ENCODE peak calls at places on chromosomes 12 and 14, in four cellular contexts. P is K562, C is GM12878, L is HepG2. F is an unnamed sample.

GRCh38 chr12:111426341-111427185 is 20.8 kb downstream of the SH2B3 start:
- DNase-seq in L (no peak), C (no peak), P (no peak), F (no peak)

GRCh38 chr14:103819503-103820307 is 27.7 kb downstream of the PPP1R13B start:
- DNase-seq in L (peak), C (no peak), P (no peak), F (peak)

GRCh38 chr12:64912501-64912900 is 88.1 kb downstream of the TBC1D30 start:
- DNase-seq in P (no peak), C (no peak), L (no peak), F (no peak)

GRCh38 chr12:58177366-58177765 is 236.0 kb downstream of the ATP23 start:
- DNase-seq in C (no peak), P (no peak), L (no peak), F (no peak)

GRCh38 chr12:1544991-1545700 is 49.2 kb downstream of the FBXL14 start:
- DNase-seq in P (no peak), L (peak), C (no peak), F (no peak)

GRCh38 chr14:22976620-22977433 is 5.5 kb downstream of the AJUBA start:
- DNase-seq in C (no peak), L (peak), P (no peak), F (no peak)

GRCh38 chr14:96098309-96098998 is 59.3 kb downstream of the C14orf132 start:
- DNase-seq in L (peak), C (peak), P (peak), F (peak)

GRCh38 chr14:96639550-96639949 is 137.4 kb downstream of the PAPOLA start:
- DNase-seq in P (no peak), L (no peak), C (no peak), F (peak)

GRCh38 chr12:8157484-8158198 is 826 bp downstream of the ZNF705A start:
- DNase-seq in L (no peak), C (no peak), P (no peak), F (no peak)

GRCh38 chr12:40106655-40107054 is 774 bp upstream of the SLC2A13 start:
- DNase-seq in P (no peak), L (no peak), C (no peak), F (no peak)
- TF ChIP-seq TARDBP in P (no peak), L (no peak), C (no peak), F (no peak)

DNA sequence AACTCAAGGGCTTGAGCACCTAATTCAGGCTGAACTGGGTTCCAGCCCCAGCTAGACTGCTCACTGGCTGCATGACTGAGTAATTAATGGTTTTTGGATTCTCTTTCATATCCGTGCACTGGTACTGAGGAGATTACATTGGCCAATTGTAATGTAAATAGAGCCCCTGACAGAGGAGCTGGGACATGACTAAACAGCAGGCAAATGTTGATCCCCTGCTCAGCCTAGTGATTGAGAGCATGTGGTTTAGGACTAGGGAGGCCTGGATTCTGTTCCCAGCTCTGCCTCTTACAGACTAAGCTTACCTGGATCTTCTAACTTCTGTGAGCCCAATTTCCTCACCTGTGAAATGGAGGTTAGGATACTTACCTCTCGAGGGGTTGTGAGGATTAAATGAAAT is 204.3 kb downstream of the ESR2 start:
- DNase-seq in P (no peak), L (no peak), C (no peak), F (no peak)
- TF ChIP-seq BHLHE40 in P (no peak), L (no peak), C (no peak), F (no peak)

GRCh38 chr12:113955109-113955970 is 10.8 kb downstream of the RBM19 start:
- DNase-seq in L (peak), C (no peak), P (peak), F (peak)
- TF ChIP-seq TARDBP in L (no peak), C (no peak), P (no peak), F (no peak)

GRCh38 chr14:68814376-68815287 is 21.8 kb upstream of the ZFP36L1 start:
- DNase-seq in C (peak), L (peak), P (peak), F (peak)
- TF ChIP-seq BHLHE40 in C (peak), L (no peak), P (no peak), F (no peak)

DNA sequence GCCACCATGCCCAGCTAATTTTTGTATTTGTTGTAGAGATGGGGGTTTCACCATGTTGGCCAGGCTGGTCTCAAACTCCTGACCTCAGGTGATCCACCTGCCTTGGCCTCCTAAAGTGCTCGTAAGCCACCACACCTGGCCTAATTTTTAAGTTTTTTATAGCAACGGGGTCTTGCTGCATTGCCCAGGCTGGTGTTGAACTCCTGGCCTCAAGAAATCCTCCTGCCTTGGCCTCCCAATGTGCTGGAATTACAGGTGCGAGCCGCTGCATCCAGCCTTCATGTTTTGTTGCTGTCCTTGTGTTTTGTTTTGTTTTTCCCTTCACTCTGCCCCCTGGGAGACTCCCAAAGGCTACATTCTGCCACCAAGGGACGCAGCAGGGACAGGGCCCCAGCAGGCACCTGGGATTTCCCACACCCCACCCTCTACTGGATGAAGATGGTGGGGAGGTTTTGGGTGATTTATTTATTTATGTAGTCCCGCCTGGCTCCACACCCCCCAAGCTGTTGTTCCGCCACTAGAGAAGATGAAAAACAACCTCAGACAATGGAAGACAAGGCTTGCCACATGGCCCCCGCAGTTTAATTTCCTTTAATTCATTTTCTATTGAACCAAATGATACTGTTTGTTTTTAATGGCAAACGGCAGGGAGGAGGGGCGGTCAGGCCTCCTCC is 70.1 kb downstream of the RNFT2 start:
- DNase-seq in L (no peak), C (no peak), P (no peak), F (no peak)
- TF ChIP-seq TARDBP in L (no peak), C (no peak), P (no peak), F (no peak)

GRCh38 chr12:112447106-112447505 is 28.4 kb downstream of the PTPN11 start:
- DNase-seq in L (no peak), C (no peak), P (no peak), F (no peak)
- TF ChIP-seq BHLHE40 in L (no peak), C (no peak), P (no peak), F (no peak)

DNA sequence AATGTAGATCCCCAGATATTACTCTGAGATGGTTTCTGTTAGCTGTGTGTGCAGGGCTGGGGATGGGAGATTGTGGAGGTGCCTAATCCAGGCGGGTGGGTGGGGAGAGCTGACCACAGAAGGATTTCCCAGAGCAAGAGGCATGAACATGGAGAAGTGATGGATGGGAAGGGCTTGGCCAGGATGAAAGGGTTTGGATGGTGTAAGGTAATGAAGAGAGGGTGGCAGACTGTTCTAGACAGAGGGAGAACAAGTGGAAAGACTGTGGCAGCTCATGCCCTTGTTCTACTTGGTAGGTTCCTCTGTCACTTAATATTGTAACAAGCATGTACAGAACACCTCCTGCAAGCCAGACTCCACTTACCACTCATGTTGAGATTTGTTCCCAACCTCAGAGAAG is 187.8 kb downstream of the NPAS3 start:
- DNase-seq in P (no peak), L (no peak), C (no peak), F (no peak)
- TF ChIP-seq TARDBP in P (no peak), L (no peak), C (no peak), F (no peak)

GRCh38 chr14:31090872-31091764 is 64.9 kb upstream of the STRN3 start:
- DNase-seq in L (peak), C (no peak), P (no peak), F (no peak)

GRCh38 chr14:31092160-31092708 is 66.1 kb upstream of the STRN3 start:
- DNase-seq in C (no peak), L (no peak), P (no peak), F (no peak)

GRCh38 chr14:31097081-31097480 is 70.9 kb upstream of the STRN3 start:
- DNase-seq in C (no peak), L (no peak), P (no peak), F (no peak)

DNA sequence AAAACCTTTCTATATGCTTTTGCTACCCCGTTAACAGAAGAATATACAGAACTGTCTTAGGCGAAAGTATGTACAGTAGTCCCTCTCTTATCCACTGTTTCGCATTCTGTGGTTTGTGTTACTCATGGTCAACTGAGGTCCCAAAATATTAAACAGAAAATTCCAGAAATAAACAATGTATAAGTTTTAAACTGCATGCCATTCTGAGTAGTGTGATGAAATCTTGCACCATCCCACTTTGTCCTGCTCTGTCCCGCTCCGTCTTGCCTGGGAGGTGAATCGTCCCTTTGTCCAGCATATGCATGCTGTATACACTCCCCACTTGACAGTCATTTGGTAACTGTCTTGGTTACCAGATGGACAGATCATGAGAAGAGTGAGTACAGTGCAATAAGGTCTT is 70.1 kb upstream of the STRN3 start:
- DNase-seq in L (no peak), C (no peak), P (no peak), F (no peak)
- TF ChIP-seq BHLHE40 in L (no peak), C (no peak), P (no peak), F (no peak)

GRCh38 chr12:78101946-78102635 is 271.4 kb downstream of the NAV3 start:
- DNase-seq in C (no peak), P (no peak), L (no peak), F (no peak)
- TF ChIP-seq TARDBP in C (no peak), P (no peak), L (no peak), F (no peak)

GRCh38 chr12:69985656-69986055 is 160.6 kb downstream of the MYRFL start:
- DNase-seq in C (no peak), P (peak), L (peak), F (peak)
- TF ChIP-seq BHLHE40 in C (no peak), P (no peak), L (no peak), F (no peak)